ENCODE peak calls at places on chromosomes 11 and 22, in six cellular contexts. G is bronchial epithelial cell, Q is astrocyte of the cerebellum, V is thoracic aorta, A is heart right ventricle, D is tibial artery. T is an unnamed sample.

GRCh38 chr11:21628641-21629040 is 564.2 kb upstream of the ANO5 start:
- DNase-seq in G (no peak), Q (no peak), V (no peak), A (no peak), D (no peak), T (no peak)

GRCh38 chr11:43021466-43021865 is 290.3 kb upstream of the API5 start:
- DNase-seq in G (no peak), Q (no peak), V (no peak), A (no peak), D (no peak), T (no peak)

GRCh38 chr11:109425554-109425953 is 3.6 kb downstream of the C11orf87 start:
- DNase-seq in G (no peak), Q (no peak), V (no peak), A (no peak), D (no peak), T (no peak)

GRCh38 chr22:41040483-41040882 is 51.9 kb upstream of the EP300 start:
- DNase-seq in G (no peak), Q (no peak), V (no peak), A (no peak), D (no peak), T (no peak)

GRCh38 chr11:19934828-19935259 is 222.2 kb downstream of the NAV2 start:
- DNase-seq in G (peak), Q (no peak), V (peak), A (no peak), D (no peak), T (peak)

GRCh38 chr11:15621565-15621964 is 506.8 kb downstream of the INSC start:
- DNase-seq in G (no peak), Q (no peak), V (no peak), A (no peak), D (no peak), T (no peak)

GRCh38 chr11:83864412-83865057 is 578.4 kb upstream of the CCDC90B start:
- DNase-seq in G (no peak), Q (no peak), V (no peak), A (no peak), D (no peak), T (no peak)

GRCh38 chr11:17508306-17508705 is 31.7 kb upstream of the ABCC8 start:
- DNase-seq in G (no peak), Q (no peak), V (no peak), A (no peak), D (no peak), T (no peak)

GRCh38 chr11:6755303-6755952 is 16.3 kb downstream of the OR2AG2 start:
- DNase-seq in G (peak), Q (no peak), V (no peak), A (peak), D (no peak), T (no peak)

GRCh38 chr11:9639099-9639498 is 24.8 kb upstream of the SWAP70 start:
- DNase-seq in G (no peak), Q (no peak), V (no peak), A (peak), D (peak), T (no peak)

GRCh38 chr11:94511932-94512781 is at the start of gene C11orf97:
- DNase-seq in G (no peak), Q (no peak), V (no peak), A (peak), D (peak), T (no peak)

GRCh38 chr11:2517016-2517385 is 72.2 kb downstream of the KCNQ1 start:
- DNase-seq in G (no peak), Q (no peak), V (no peak), A (no peak), D (peak), T (no peak)

GRCh38 chr22:26883393-26883792 is 226.0 kb downstream of the MIAT start:
- DNase-seq in G (no peak), Q (no peak), V (no peak), A (no peak), D (no peak), T (no peak)

GRCh38 chr11:31692466-31692865 is 118.7 kb downstream of the PAX6 start:
- DNase-seq in G (no peak), Q (no peak), V (no peak), A (no peak), D (no peak), T (no peak)

GRCh38 chr22:27194096-27194748 is 536.8 kb downstream of the MIAT start:
- DNase-seq in G (no peak), Q (no peak), V (no peak), A (no peak), D (no peak), T (no peak)

GRCh38 chr11:123000721-123001120 is 19.1 kb upstream of the BSX start:
- DNase-seq in G (no peak), Q (no peak), V (no peak), A (no peak), D (no peak), T (no peak)

GRCh38 chr11:122998727-122999370 is 17.2 kb upstream of the BSX start:
- DNase-seq in G (no peak), Q (no peak), V (no peak), A (no peak), D (no peak), T (no peak)

GRCh38 chr11:122995526-122995925 is 13.9 kb upstream of the BSX start:
- DNase-seq in G (no peak), Q (no peak), V (no peak), A (no peak), D (no peak), T (no peak)
- TF ChIP-seq CTCF in G (no peak), Q (no peak), V (no peak), A (no peak), D (no peak), T (no peak)

DNA sequence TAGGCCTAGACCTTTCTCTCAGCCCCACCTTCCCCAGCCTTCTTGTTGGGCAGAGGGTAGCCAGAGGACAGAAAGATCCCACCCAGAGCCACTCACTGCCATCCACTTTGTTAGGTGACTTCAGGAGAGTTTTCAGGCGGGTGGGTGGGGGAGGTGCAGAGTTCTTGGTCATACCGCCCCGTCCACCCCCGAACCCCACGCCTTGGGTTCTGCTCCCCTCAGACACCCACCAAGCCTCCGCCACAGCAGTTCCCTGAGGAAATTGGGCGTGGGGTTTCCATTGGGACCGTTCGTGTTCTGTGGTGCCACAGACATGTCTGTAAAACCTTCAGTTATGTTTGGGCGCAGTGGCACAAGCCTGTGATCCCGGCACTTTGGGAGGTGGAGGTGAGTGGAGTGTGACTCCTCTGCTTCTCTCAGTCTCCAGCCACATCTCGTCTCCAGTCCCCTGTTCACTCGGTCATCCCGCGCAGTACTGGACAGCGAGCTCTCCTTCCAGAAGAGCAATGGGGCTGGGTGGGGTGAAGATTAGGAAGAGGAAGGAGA is 1.5 kb downstream of the MIF start:
- DNase-seq in G (no peak), Q (no peak), V (no peak), A (no peak), D (no peak), T (no peak)
- H3K4me3 ChIP-seq in G (peak), Q (peak), V (peak), A (peak), D (peak), T (peak)

GRCh38 chr11:123562166-123562565 is 92.3 kb downstream of the SCN3B start:
- DNase-seq in G (no peak), Q (no peak), V (no peak), A (no peak), D (no peak), T (no peak)

GRCh38 chr11:123559418-123559817 is 95.0 kb downstream of the SCN3B start:
- DNase-seq in G (no peak), Q (no peak), V (no peak), A (no peak), D (no peak), T (no peak)

GRCh38 chr11:123562829-123563228 is 91.6 kb downstream of the SCN3B start:
- DNase-seq in G (no peak), Q (no peak), V (no peak), A (no peak), D (no peak), T (no peak)

GRCh38 chr11:123560001-123560400 is 94.4 kb downstream of the SCN3B start:
- DNase-seq in G (peak), Q (no peak), V (no peak), A (peak), D (no peak), T (peak)

GRCh38 chr11:123561046-123561781 is 93.2 kb downstream of the SCN3B start:
- DNase-seq in G (peak), Q (no peak), V (no peak), A (peak), D (no peak), T (no peak)
- TF ChIP-seq CTCF in G (peak), Q (peak), V (no peak), A (peak), D (no peak), T (peak)

GRCh38 chr11:65417221-65417701 is 5.3 kb upstream of the NEAT1 start:
- DNase-seq in G (no peak), Q (no peak), V (no peak), A (peak), D (peak), T (no peak)

GRCh38 chr11:65418681-65419459 is 3.7 kb upstream of the NEAT1 start:
- DNase-seq in G (peak), Q (peak), V (peak), A (peak), D (peak), T (peak)

GRCh38 chr11:65417702-65418430 is 4.7 kb upstream of the NEAT1 start:
- DNase-seq in G (peak), Q (no peak), V (no peak), A (no peak), D (peak), T (no peak)

GRCh38 chr11:65419460-65419772 is 3.2 kb upstream of the NEAT1 start:
- DNase-seq in G (no peak), Q (no peak), V (no peak), A (no peak), D (no peak), T (no peak)

DNA sequence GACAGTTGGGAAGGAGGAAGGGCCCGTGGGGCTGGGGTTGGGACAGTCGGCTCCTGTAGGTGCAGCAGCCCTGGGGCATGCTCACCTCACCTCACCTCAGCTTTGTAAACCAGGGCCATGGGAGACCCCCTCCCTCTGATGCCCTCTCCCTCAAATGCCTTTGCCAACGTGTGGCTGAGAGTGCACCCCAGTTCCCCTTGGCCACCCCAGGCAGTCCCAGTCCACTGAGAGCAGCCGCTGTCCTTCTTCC is 4.2 kb upstream of the NEAT1 start:
- DNase-seq in G (no peak), Q (no peak), V (no peak), A (peak), D (no peak), T (no peak)
- H3K4me3 ChIP-seq in G (no peak), Q (peak), V (peak), A (peak), D (peak), T (peak)

GRCh38 chr22:38609371-38609770 is 39.4 kb upstream of the DMC1 start:
- DNase-seq in G (no peak), Q (no peak), V (no peak), A (no peak), D (no peak), T (no peak)
- TF ChIP-seq CTCF in G (no peak), Q (no peak), V (no peak), A (no peak), D (no peak), T (no peak)

GRCh38 chr11:65642014-65642671 is 4.2 kb downstream of the SIPA1 start:
- DNase-seq in G (no peak), Q (no peak), V (no peak), A (no peak), D (no peak), T (no peak)

GRCh38 chr11:65637794-65638317 is at the start of gene SIPA1:
- DNase-seq in G (peak), Q (peak), V (no peak), A (peak), D (peak), T (peak)

GRCh38 chr11:65641233-65642013 is 3.5 kb downstream of the SIPA1 start:
- DNase-seq in G (no peak), Q (no peak), V (no peak), A (no peak), D (no peak), T (no peak)

GRCh38 chr11:65640483-65641207 is 2.7 kb downstream of the SIPA1 start:
- DNase-seq in G (no peak), Q (no peak), V (no peak), A (peak), D (no peak), T (no peak)

DNA sequence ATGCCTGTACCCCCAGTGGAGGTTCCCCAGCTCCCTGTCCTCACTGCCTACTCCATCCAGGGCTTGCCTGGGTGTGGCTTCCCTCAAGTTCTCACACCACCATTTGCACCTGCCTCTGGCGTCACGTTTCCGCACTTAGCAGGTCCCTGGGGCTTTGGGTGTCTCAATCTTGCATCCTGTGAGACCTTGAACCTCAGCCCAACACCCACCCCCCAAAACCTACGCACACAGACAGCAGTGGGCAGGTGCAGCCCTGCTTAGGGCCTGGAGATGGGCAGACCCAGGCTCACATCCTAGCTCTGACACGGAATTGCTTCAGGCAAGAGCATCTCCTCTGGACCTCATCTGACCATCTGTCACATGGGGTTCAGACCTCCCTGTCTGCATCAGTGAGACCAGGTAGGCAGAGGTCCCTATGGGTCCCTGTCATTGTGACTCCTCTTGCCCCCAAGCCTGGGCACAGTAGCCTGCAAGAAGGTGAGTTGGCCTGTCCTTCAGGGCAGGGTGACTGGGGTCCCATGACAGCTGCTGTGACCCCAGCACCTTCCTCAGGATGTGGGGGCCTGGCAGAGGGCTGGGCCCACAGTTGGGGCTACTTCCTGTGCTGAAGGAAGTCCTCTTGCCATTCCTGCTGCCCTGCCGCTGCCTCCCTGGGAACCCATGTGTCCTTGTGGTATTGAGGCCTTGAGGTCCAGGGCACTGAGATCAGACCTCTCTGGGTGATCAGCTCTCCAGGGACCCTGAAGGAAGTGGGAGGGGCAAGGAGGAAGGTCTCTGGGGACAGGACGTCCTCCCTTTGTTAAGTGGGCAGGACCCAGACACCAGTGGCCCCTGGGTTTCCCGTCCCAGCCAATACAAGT is 2.0 kb downstream of the SIPA1 start:
- DNase-seq in G (no peak), Q (no peak), V (no peak), A (peak), D (no peak), T (no peak)
- H3K4me3 ChIP-seq in G (no peak), Q (no peak), V (peak), A (peak), D (no peak), T (no peak)